ENCODE peak calls at places on chromosomes 3 and 15, in seven cellular contexts. X, V, W, K, R, T and E are unnamed samples.

GRCh38 chr3:160885791-160886286 is 129.8 kb downstream of the PPM1L start:
- DNase-seq in X (peak), V (peak), W (no peak), K (peak), R (peak), T (peak), E (peak)

GRCh38 chr3:67518196-67518595 is 136.2 kb downstream of the SUCLG2 start:
- DNase-seq in X (no peak), V (no peak), W (no peak), K (no peak), R (no peak), T (no peak), E (no peak)

GRCh38 chr3:120224249-120224648 is 60.8 kb downstream of the GPR156 start:
- DNase-seq in X (no peak), V (no peak), W (no peak), K (no peak), R (no peak), T (no peak), E (no peak)

GRCh38 chr3:78857494-78858111 is 910.2 kb downstream of the ROBO1 start:
- DNase-seq in X (peak), V (no peak), W (no peak), K (no peak), R (no peak), T (no peak), E (peak)

GRCh38 chr3:178003756-178004155 is 532.5 kb upstream of the KCNMB2 start:
- DNase-seq in X (no peak), V (no peak), W (no peak), K (no peak), R (no peak), T (peak), E (peak)

GRCh38 chr3:81443948-81444347 is 317.5 kb downstream of the GBE1 start:
- DNase-seq in X (peak), V (no peak), W (no peak), K (no peak), R (no peak), T (no peak), E (peak)

GRCh38 chr3:157204431-157204830 is 44.5 kb upstream of the CCNL1 start:
- DNase-seq in X (peak), V (no peak), W (no peak), K (peak), R (no peak), T (peak), E (peak)

GRCh38 chr3:57840445-57840844 is 84.3 kb downstream of the SLMAP start:
- DNase-seq in X (no peak), V (no peak), W (no peak), K (no peak), R (no peak), T (peak), E (no peak)

GRCh38 chr15:69979783-69980182 is 117.9 kb downstream of the TLE3 start:
- DNase-seq in X (no peak), V (no peak), W (no peak), K (no peak), R (no peak), T (no peak), E (no peak)

GRCh38 chr3:43257850-43258249 is 28.5 kb upstream of the SNRK start:
- DNase-seq in X (no peak), V (no peak), W (no peak), K (no peak), R (no peak), T (peak), E (no peak)

GRCh38 chr3:77526573-77526972 is 486.7 kb downstream of the ROBO2 start:
- DNase-seq in X (no peak), V (no peak), W (no peak), K (no peak), R (no peak), T (no peak), E (no peak)

GRCh38 chr15:85316244-85316934 is 64.0 kb upstream of the AKAP13 start:
- DNase-seq in X (peak), V (no peak), W (no peak), K (peak), R (no peak), T (peak), E (peak)

GRCh38 chr15:70096215-70096974 is 1.3 kb downstream of the TLE3 start:
- DNase-seq in X (peak), V (peak), W (peak), K (peak), R (peak), T (peak), E (peak)

GRCh38 chr3:64799606-64800005 is 111.8 kb upstream of the ADAMTS9 start:
- DNase-seq in X (no peak), V (no peak), W (no peak), K (no peak), R (no peak), T (no peak), E (no peak)

GRCh38 chr3:142934128-142934896 is 29.2 kb downstream of the PAQR9 start:
- DNase-seq in X (no peak), V (no peak), W (no peak), K (no peak), R (no peak), T (no peak), E (no peak)

GRCh38 chr15:56390739-56391267 is 25.6 kb downstream of the TEX9 start:
- DNase-seq in X (no peak), V (no peak), W (no peak), K (no peak), R (no peak), T (peak), E (no peak)

GRCh38 chr15:78944669-78945407 is at the start of gene CTSH:
- DNase-seq in X (peak), V (peak), W (peak), K (peak), R (peak), T (peak), E (peak)

GRCh38 chr3:123338021-123338619 is 110.8 kb downstream of the ADCY5 start:
- DNase-seq in X (no peak), V (no peak), W (no peak), K (no peak), R (no peak), T (no peak), E (no peak)

GRCh38 chr15:61047783-61048182 is 181.3 kb downstream of the RORA start:
- DNase-seq in X (no peak), V (no peak), W (no peak), K (no peak), R (no peak), T (no peak), E (peak)

GRCh38 chr15:65020419-65020818 is 9.0 kb downstream of the MTFMT start:
- DNase-seq in X (no peak), V (no peak), W (no peak), K (no peak), R (no peak), T (no peak), E (no peak)

GRCh38 chr15:36903922-36904479 is 196.3 kb downstream of the MEIS2 start:
- DNase-seq in X (no peak), V (no peak), W (no peak), K (no peak), R (no peak), T (no peak), E (no peak)

GRCh38 chr15:58748040-58748786 is 1.3 kb downstream of the ADAM10 start:
- DNase-seq in X (no peak), V (no peak), W (no peak), K (no peak), R (no peak), T (peak), E (no peak)

GRCh38 chr3:107285197-107285596 is 92.0 kb upstream of the CCDC54 start:
- DNase-seq in X (peak), V (no peak), W (no peak), K (peak), R (no peak), T (no peak), E (peak)

DNA sequence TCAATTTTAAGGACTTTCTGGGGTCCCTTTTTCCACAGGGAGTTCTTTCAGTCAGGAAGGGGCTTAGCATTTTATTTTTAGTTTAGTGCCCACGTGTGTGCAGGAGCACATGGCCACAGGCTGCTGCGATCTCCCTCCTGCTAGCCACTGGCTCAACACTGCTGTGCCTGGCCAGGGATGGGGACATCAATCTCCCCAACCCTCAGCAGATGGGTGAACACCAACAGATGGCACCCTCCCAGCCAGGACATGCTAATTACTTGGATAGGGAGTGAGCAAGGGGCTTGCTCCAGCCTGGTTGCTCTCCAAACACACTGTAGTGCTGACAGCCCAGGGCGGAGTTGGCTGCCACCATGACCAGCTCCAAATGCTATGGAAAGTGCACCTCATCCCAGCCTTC is 7.4 kb upstream of the RIOX2 start:
- DNase-seq in X (no peak), V (no peak), W (no peak), K (no peak), R (no peak), T (no peak), E (no peak)
- TF ChIP-seq CTCF in X (no peak), V (no peak), W (no peak), K (no peak), R (no peak), T (no peak), E (no peak)

DNA sequence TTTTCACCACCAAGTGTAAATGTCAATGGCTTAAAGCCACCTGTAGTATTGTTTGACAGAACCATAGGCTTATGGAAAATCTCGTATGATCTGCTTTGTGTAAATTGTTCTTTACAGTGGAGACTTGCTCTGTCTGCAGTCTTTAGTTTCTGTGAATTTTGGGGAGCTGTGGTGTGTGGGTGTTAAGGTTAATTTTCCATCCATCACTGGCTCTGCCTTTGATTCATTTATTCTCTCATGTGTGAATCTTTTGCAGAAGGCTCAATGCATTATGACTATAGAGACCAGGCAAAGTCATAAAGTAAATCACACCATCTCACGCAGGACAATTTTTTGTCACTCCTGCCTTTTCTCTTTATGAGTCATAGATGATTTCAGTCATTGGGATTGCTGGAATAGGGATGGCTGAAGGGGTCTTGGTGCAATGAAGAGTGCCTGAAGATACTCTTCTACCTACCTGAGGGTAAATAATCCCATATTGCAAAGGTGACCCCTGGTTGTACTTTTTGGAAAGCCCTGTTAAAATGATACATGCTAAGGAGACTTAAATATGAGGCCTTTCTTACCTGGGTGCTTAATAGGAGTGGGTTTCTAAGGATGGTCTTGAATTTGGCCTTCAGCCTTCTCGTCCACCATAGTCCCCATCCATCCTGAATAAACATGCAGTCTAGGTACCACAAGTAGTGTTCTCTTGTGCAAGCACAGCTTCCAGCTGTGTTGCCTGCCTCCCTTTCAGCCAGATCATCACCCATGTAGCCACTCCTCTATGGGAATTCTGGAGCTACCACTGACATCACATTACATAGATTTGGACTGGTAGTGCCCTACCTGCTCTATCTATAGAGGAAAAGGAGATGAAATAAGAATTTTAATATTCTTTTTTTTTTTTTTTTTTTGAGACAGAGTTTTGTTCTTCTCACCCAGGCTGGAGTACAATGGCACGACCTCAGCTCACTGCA is 14.3 kb downstream of the TGFBR2 start:
- DNase-seq in X (peak), V (no peak), W (no peak), K (no peak), R (no peak), T (no peak), E (no peak)
- H3K4me3 ChIP-seq in X (no peak), V (no peak), W (no peak), K (no peak), R (no peak), T (no peak), E (no peak)

GRCh38 chr3:17810759-17811158 is 68.3 kb upstream of the TBC1D5 start:
- DNase-seq in X (peak), V (no peak), W (no peak), K (peak), R (no peak), T (no peak), E (peak)
- TF ChIP-seq CTCF in X (peak), V (no peak), W (peak), K (peak), R (no peak), T (no peak), E (peak)

GRCh38 chr3:33858131-33858530 is 59.7 kb downstream of the PDCD6IP start:
- DNase-seq in X (peak), V (no peak), W (no peak), K (peak), R (no peak), T (no peak), E (no peak)

GRCh38 chr3:33860355-33861047 is 62.1 kb downstream of the PDCD6IP start:
- DNase-seq in X (no peak), V (no peak), W (no peak), K (no peak), R (no peak), T (no peak), E (no peak)

DNA sequence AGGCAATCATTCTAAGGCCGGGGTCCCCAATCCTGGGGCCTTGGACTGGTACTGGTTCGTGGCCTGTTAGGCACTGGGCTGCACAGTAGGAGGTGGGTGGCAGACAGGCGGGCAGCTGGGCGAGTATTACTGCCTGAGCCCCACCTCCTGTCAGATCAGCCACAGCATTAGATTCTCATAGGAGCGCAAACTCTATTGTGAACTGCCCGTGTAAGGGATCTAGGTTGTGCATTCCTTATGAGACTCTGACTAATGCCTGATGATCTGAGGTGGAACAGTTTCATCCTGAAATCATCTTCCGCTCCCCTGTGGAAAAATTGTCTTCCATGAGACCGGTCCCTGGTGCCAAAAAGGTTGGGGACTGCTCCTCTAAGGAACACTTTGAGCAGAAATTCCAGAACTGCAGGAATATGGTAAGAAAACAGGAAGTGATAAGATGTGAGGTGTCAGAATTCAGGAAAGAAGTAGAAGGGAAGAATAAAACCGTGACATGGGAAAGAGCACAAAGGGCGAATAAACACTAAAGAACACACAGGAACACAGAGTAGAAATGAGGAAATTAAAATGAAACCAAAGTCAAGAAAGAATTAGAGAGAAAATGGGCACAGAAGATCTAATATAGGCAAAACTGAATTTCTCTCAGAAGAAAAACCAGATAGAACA is 57.6 kb downstream of the PDCD6IP start:
- DNase-seq in X (peak), V (no peak), W (no peak), K (no peak), R (no peak), T (no peak), E (peak)
- H3K4me3 ChIP-seq in X (no peak), V (no peak), W (no peak), K (no peak), R (no peak), T (no peak), E (no peak)

DNA sequence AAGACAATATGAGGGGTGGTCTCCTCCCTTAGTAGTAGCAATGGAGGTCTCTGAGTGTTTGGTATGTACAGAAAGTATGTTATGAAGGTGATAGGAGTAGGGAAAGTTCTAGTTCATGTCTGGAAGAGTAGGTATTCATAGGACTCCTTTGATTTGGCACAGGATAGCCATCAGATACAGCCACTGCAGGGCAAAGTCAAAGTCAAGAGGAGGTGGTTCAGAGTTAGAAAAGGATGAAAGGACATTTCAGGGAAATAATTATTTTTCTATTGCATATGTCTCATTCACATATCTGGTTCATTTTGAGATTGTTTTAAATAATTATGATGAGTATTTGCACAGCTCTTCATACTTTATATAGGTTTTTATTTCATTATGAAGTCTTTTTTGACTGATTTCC is 381.1 kb downstream of the MFSD1 start:
- DNase-seq in X (no peak), V (no peak), W (no peak), K (no peak), R (no peak), T (no peak), E (no peak)
- TF ChIP-seq CTCF in X (no peak), V (no peak), W (no peak), K (no peak), R (no peak), T (no peak), E (no peak)

DNA sequence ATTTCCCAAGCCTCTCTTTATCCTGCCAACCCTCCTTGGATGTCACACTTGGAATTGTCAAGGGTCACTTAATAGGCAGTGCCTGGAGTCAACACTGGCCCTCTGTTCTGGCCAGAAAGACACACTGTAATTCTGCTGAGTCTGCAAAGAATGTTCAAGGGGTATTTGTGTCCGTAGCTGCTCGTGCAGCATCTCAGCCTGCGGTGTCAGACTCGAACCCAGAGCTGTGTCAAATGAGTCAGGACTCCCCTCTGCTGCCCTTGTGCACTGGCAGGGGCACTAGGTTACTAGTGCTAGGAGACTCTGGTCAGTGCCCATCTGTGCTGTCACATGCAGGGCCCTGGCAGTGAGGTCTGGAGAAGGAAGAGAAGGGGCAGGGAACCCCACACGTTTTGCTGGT is 795 bp upstream of the AHSG start:
- DNase-seq in X (no peak), V (no peak), W (no peak), K (no peak), R (no peak), T (no peak), E (no peak)
- H3K4me3 ChIP-seq in X (no peak), V (no peak), W (no peak), K (no peak), R (no peak), T (no peak), E (no peak)

DNA sequence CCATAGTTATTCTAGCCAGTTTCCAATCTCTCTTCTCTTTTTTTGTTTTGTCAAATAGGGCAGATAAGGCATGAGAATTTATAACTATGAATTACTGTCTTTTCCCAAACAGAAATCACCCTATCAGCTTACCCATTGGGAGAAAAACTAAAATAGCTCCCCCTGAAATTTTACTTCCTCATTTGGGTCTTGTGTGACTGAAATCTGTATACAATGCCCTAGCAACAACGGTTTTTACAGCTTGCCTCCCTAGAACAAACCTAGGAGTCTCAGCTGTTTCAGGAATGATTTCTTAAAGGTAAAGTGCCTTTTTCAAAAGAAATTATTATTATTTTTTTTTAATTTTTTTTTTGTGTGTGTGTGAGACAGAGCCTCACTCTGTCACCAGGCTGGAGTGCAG is 56.8 kb downstream of the CD86 start:
- DNase-seq in X (no peak), V (no peak), W (no peak), K (no peak), R (no peak), T (peak), E (no peak)
- TF ChIP-seq CTCF in X (no peak), V (no peak), W (no peak), K (no peak), R (no peak), T (no peak), E (no peak)

GRCh38 chr15:26967719-26968269 is 3.2 kb upstream of the GABRG3 start:
- DNase-seq in X (no peak), V (no peak), W (no peak), K (no peak), R (no peak), T (no peak), E (no peak)

GRCh38 chr15:26974120-26974780 is 3.3 kb downstream of the GABRG3 start:
- DNase-seq in X (peak), V (no peak), W (no peak), K (no peak), R (no peak), T (peak), E (peak)

GRCh38 chr15:26972636-26973035 is 1.7 kb downstream of the GABRG3 start:
- DNase-seq in X (no peak), V (no peak), W (no peak), K (no peak), R (no peak), T (no peak), E (no peak)

GRCh38 chr15:26970712-26971210 is at the start of gene GABRG3:
- DNase-seq in X (peak), V (no peak), W (no peak), K (no peak), R (no peak), T (no peak), E (no peak)

DNA sequence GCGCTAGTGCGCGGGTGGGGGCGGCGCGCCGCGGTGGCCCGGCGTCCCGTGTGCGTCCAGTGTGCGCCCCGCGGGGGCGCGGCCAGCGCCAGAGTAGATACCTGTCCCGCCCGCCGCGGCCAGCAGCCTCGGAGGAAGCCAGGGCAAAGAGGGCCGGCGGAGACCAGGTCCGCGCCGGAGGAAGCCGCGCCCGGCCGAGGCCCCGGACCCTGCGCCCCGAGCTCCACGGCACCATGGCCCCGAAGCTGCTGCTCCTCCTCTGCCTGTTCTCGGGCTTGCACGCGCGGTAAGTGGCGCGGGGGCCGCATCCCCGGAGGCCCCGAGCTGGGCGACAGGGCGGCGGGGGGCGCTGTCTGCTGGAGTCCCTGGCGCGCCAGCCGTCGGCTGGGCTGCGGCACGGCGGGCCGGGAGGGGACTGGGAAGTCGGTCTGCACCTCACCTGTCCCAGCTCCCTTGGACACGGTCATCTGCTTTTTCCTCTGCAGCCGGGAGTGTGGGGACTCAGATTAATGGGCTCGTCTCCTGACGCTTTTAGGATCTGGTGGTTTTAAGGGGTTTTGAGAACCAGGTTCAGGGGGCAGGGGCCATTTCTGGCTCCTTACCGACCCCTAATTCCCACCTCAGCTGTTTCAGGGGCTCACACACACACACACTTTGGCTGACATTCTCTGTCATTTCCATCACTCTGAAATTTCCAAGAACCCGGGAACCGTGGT is 480 bp downstream of the GABRG3 start:
- DNase-seq in X (no peak), V (no peak), W (no peak), K (no peak), R (no peak), T (no peak), E (no peak)
- H3K4me3 ChIP-seq in X (peak), V (no peak), W (no peak), K (no peak), R (no peak), T (no peak), E (no peak)